ENCODE peak calls at places on chromosome 17, in five cellular contexts. One of them, this sample, is unnamed.

GRCh38 chr17:78142113-78142861 is 3.9 kb upstream of the C17orf99 start:
- DNase-seq in right lobe of liver: peak; percentile 48
- DNase-seq in psoas muscle: no peak
- DNase-seq in tibial artery: no peak
- DNase-seq in bronchial epithelial cell: peak; percentile 97
- DNase-seq in this sample: no peak

GRCh38 chr17:48558731-48559608 is 14.1 kb upstream of the HOXB2 start:
- DNase-seq in right lobe of liver: no peak
- DNase-seq in psoas muscle: no peak
- DNase-seq in bronchial epithelial cell: no peak
- DNase-seq in tibial artery: no peak
- DNase-seq in this sample: no peak

GRCh38 chr17:50495918-50496317 is 12.3 kb upstream of the MYCBPAP start:
- DNase-seq in psoas muscle: no peak
- DNase-seq in right lobe of liver: no peak
- DNase-seq in tibial artery: no peak
- DNase-seq in bronchial epithelial cell: no peak
- DNase-seq in this sample: no peak

GRCh38 chr17:49845210-49845782 is 2.6 kb downstream of the TAC4 start:
- DNase-seq in tibial artery: peak; percentile 41
- DNase-seq in bronchial epithelial cell: no peak
- DNase-seq in right lobe of liver: no peak
- DNase-seq in psoas muscle: peak; percentile 46
- DNase-seq in this sample: no peak

GRCh38 chr17:57889892-57890856 is 40.3 kb upstream of the MRPS23 start:
- DNase-seq in psoas muscle: peak; percentile 91
- DNase-seq in bronchial epithelial cell: peak; percentile 61
- DNase-seq in tibial artery: peak; percentile 87
- DNase-seq in right lobe of liver: peak; percentile 65
- DNase-seq in this sample: peak; percentile 89

GRCh38 chr17:6894206-6894528 is 62.6 kb upstream of the TEKT1 start:
- DNase-seq in tibial artery: no peak
- DNase-seq in psoas muscle: no peak
- DNase-seq in bronchial epithelial cell: peak; percentile 35
- DNase-seq in right lobe of liver: peak; percentile 42
- DNase-seq in this sample: no peak

GRCh38 chr17:58318065-58318481 is 10.5 kb downstream of the TSPOAP1 start:
- DNase-seq in right lobe of liver: peak; percentile 14
- DNase-seq in bronchial epithelial cell: no peak
- DNase-seq in tibial artery: no peak
- DNase-seq in psoas muscle: no peak
- DNase-seq in this sample: no peak

GRCh38 chr17:10699861-10700260 is 2.5 kb downstream of the ADPRM start:
- DNase-seq in bronchial epithelial cell: no peak
- DNase-seq in right lobe of liver: no peak
- DNase-seq in tibial artery: no peak
- DNase-seq in psoas muscle: no peak
- DNase-seq in this sample: no peak

GRCh38 chr17:30600062-30600829 is 123.0 kb downstream of the GOSR1 start:
- DNase-seq in psoas muscle: peak; percentile 84
- DNase-seq in tibial artery: peak; percentile 73
- DNase-seq in right lobe of liver: peak; percentile 88
- DNase-seq in bronchial epithelial cell: peak; percentile 61
- DNase-seq in this sample: peak; percentile 75

GRCh38 chr17:15185625-15185991 is 79.5 kb downstream of the PMP22 start:
- DNase-seq in bronchial epithelial cell: peak; percentile 27
- DNase-seq in tibial artery: peak; percentile 51
- DNase-seq in right lobe of liver: no peak
- DNase-seq in psoas muscle: peak; percentile 27
- DNase-seq in this sample: peak; percentile 65

GRCh38 chr17:75876938-75877751 is 1.2 kb downstream of the TRIM47 start:
- DNase-seq in tibial artery: peak; percentile 98
- DNase-seq in bronchial epithelial cell: peak; percentile 83
- DNase-seq in psoas muscle: peak; percentile 94
- DNase-seq in right lobe of liver: peak; percentile 92
- DNase-seq in this sample: peak; percentile 97

GRCh38 chr17:76987486-76987885 is 119.3 kb downstream of the MGAT5B start:
- DNase-seq in right lobe of liver: no peak
- DNase-seq in psoas muscle: no peak
- DNase-seq in bronchial epithelial cell: no peak
- DNase-seq in tibial artery: no peak
- DNase-seq in this sample: no peak

GRCh38 chr17:58487589-58488427 is at the start of gene HSF5:
- DNase-seq in right lobe of liver: peak; percentile 38
- DNase-seq in tibial artery: no peak
- DNase-seq in psoas muscle: peak; percentile 28
- DNase-seq in bronchial epithelial cell: no peak
- DNase-seq in this sample: no peak

GRCh38 chr17:70357196-70357595 is 187.9 kb downstream of the KCNJ2 start:
- DNase-seq in bronchial epithelial cell: no peak
- DNase-seq in psoas muscle: no peak
- DNase-seq in tibial artery: no peak
- DNase-seq in right lobe of liver: no peak
- DNase-seq in this sample: no peak

GRCh38 chr17:57109393-57110151 is 24.5 kb downstream of the AKAP1 start:
- DNase-seq in right lobe of liver: peak; percentile 69
- DNase-seq in psoas muscle: peak; percentile 59
- DNase-seq in bronchial epithelial cell: peak; percentile 40
- DNase-seq in tibial artery: no peak
- DNase-seq in this sample: no peak

GRCh38 chr17:46795379-46795952 is 23.0 kb downstream of the WNT3 start:
- DNase-seq in tibial artery: no peak
- DNase-seq in right lobe of liver: no peak
- DNase-seq in bronchial epithelial cell: no peak
- DNase-seq in psoas muscle: no peak
- DNase-seq in this sample: no peak

GRCh38 chr17:48139948-48140347 is 32.4 kb downstream of the SNX11 start:
- DNase-seq in tibial artery: no peak
- DNase-seq in psoas muscle: no peak
- DNase-seq in bronchial epithelial cell: no peak
- DNase-seq in right lobe of liver: no peak
- DNase-seq in this sample: no peak

GRCh38 chr17:58666858-58667267 is 25.0 kb downstream of the TEX14 start:
- DNase-seq in right lobe of liver: peak; percentile 80
- DNase-seq in tibial artery: peak; percentile 69
- DNase-seq in bronchial epithelial cell: peak; percentile 87
- DNase-seq in psoas muscle: peak; percentile 25
- DNase-seq in this sample: peak; percentile 84

GRCh38 chr17:8789743-8790142 is 9.4 kb downstream of the MFSD6L start:
- DNase-seq in psoas muscle: no peak
- DNase-seq in tibial artery: no peak
- DNase-seq in bronchial epithelial cell: no peak
- DNase-seq in right lobe of liver: no peak
- DNase-seq in this sample: no peak

GRCh38 chr17:72151565-72152391 is 31.0 kb downstream of the SOX9 start:
- DNase-seq in right lobe of liver: peak; percentile 81
- DNase-seq in bronchial epithelial cell: peak; percentile 44
- DNase-seq in tibial artery: no peak
- DNase-seq in psoas muscle: peak; percentile 19
- DNase-seq in this sample: peak; percentile 89

GRCh38 chr17:78107457-78107856 is 21.1 kb downstream of the TMC6 start:
- DNase-seq in right lobe of liver: no peak
- DNase-seq in tibial artery: no peak
- DNase-seq in psoas muscle: no peak
- DNase-seq in bronchial epithelial cell: peak; percentile 15
- DNase-seq in this sample: no peak

GRCh38 chr17:77456951-77457548 is 316.3 kb downstream of the SEC14L1 start:
- DNase-seq in right lobe of liver: no peak
- DNase-seq in bronchial epithelial cell: no peak
- DNase-seq in tibial artery: no peak
- DNase-seq in psoas muscle: no peak
- DNase-seq in this sample: no peak

GRCh38 chr17:73068322-73069153 is 23.9 kb downstream of the SLC39A11 start:
- DNase-seq in psoas muscle: no peak
- DNase-seq in right lobe of liver: no peak
- DNase-seq in bronchial epithelial cell: peak; percentile 84
- DNase-seq in tibial artery: no peak
- DNase-seq in this sample: no peak

GRCh38 chr17:7893226-7893880 is 4.8 kb downstream of the CHD3 start:
- DNase-seq in tibial artery: no peak
- DNase-seq in psoas muscle: no peak
- DNase-seq in bronchial epithelial cell: no peak
- DNase-seq in right lobe of liver: no peak
- DNase-seq in this sample: no peak

GRCh38 chr17:65433592-65433991 is 127.9 kb downstream of the AXIN2 start:
- DNase-seq in psoas muscle: no peak
- DNase-seq in bronchial epithelial cell: no peak
- DNase-seq in tibial artery: no peak
- DNase-seq in right lobe of liver: no peak
- DNase-seq in this sample: no peak

GRCh38 chr17:28725166-28725659 is 820 bp downstream of the TLCD1 start:
- DNase-seq in right lobe of liver: no peak
- DNase-seq in bronchial epithelial cell: peak; percentile 54
- DNase-seq in psoas muscle: no peak
- DNase-seq in tibial artery: no peak
- DNase-seq in this sample: no peak

GRCh38 chr17:3532859-3533142 is 24.8 kb downstream of the TRPV3 start:
- DNase-seq in bronchial epithelial cell: no peak
- DNase-seq in psoas muscle: no peak
- DNase-seq in right lobe of liver: no peak
- DNase-seq in tibial artery: no peak
- DNase-seq in this sample: no peak

GRCh38 chr17:3529817-3530741 is 27.5 kb downstream of the TRPV3 start:
- DNase-seq in bronchial epithelial cell: no peak
- DNase-seq in tibial artery: peak; percentile 54
- DNase-seq in right lobe of liver: no peak
- DNase-seq in psoas muscle: peak; percentile 79
- DNase-seq in this sample: peak; percentile 78

GRCh38 chr17:3533752-3534151 is 23.9 kb downstream of the TRPV3 start:
- DNase-seq in right lobe of liver: no peak
- DNase-seq in bronchial epithelial cell: no peak
- DNase-seq in psoas muscle: no peak
- DNase-seq in tibial artery: no peak
- DNase-seq in this sample: no peak

GRCh38 chr17:3531266-3532101 is 26.1 kb downstream of the TRPV3 start:
- DNase-seq in psoas muscle: no peak
- DNase-seq in right lobe of liver: no peak
- DNase-seq in tibial artery: no peak
- DNase-seq in bronchial epithelial cell: no peak
- DNase-seq in this sample: no peak

GRCh38 chr17:3532106-3532858 is 25.3 kb downstream of the TRPV3 start:
- DNase-seq in tibial artery: no peak
- DNase-seq in right lobe of liver: no peak
- DNase-seq in psoas muscle: no peak
- DNase-seq in bronchial epithelial cell: no peak
- DNase-seq in this sample: no peak
- TF ChIP-seq CTCF in tibial artery: no peak
- TF ChIP-seq CTCF in right lobe of liver: no peak
- TF ChIP-seq CTCF in psoas muscle: no peak
- TF ChIP-seq CTCF in bronchial epithelial cell: no peak
- TF ChIP-seq CTCF in this sample: no peak

GRCh38 chr17:55292094-55292493 is 27.3 kb downstream of the HLF start:
- DNase-seq in tibial artery: no peak
- DNase-seq in psoas muscle: no peak
- DNase-seq in bronchial epithelial cell: no peak
- DNase-seq in right lobe of liver: no peak
- DNase-seq in this sample: no peak

GRCh38 chr17:55288356-55289105 is 23.8 kb downstream of the HLF start:
- DNase-seq in tibial artery: no peak
- DNase-seq in bronchial epithelial cell: no peak
- DNase-seq in right lobe of liver: no peak
- DNase-seq in psoas muscle: no peak
- DNase-seq in this sample: no peak

GRCh38 chr17:55289106-55289446 is 24.3 kb downstream of the HLF start:
- DNase-seq in bronchial epithelial cell: no peak
- DNase-seq in tibial artery: no peak
- DNase-seq in right lobe of liver: no peak
- DNase-seq in psoas muscle: no peak
- DNase-seq in this sample: no peak

GRCh38 chr17:55289978-55290377 is 25.2 kb downstream of the HLF start:
- DNase-seq in right lobe of liver: no peak
- DNase-seq in bronchial epithelial cell: no peak
- DNase-seq in tibial artery: no peak
- DNase-seq in psoas muscle: no peak
- DNase-seq in this sample: no peak

DNA sequence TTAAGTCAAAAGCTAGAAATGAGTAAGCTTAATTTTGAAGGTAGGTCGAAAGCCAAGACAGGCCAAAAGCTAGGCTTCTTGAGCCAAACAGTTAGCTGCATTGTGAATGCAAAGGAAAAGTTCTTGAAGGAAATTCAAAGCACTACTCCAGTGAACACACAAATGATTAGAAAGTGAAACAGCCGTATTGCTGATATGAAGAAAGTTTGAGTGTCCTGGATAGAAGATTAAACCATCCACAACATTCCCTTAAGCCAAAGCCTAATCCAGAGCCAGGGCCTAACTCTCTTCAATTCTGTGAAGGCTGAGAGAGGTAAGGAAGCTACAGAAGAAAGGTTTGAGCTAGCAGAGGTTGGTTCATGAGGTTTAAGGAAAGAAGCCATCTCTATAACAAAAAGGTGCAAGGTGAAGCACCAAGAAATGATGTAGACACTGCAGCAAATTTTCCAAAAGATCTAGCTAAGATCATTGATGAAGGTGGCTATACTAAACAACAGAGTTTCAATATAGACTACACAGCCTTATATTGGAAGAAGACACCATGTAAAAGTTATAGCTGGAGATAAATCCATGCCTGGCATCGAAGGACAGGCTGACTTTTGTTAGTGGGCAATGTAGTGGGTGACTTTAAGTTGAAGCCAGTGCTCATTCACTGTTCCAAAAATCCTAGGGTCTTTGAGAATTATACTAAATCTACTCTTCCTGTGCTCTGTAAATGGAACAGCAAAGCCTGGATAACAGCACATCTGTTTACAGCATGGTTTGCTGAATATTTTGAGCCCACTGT is 26.2 kb downstream of the HLF start:
- DNase-seq in tibial artery: no peak
- DNase-seq in right lobe of liver: no peak
- DNase-seq in bronchial epithelial cell: no peak
- DNase-seq in psoas muscle: no peak
- DNase-seq in this sample: no peak
- H3K36me3 ChIP-seq in tibial artery: peaks cover 10% of the 10 kb centered on the region
- H3K36me3 ChIP-seq in right lobe of liver: no peaks in the 10 kb centered on the region
- H3K36me3 ChIP-seq in bronchial epithelial cell: no peaks in the 10 kb centered on the region
- H3K36me3 ChIP-seq in psoas muscle: no peaks in the 10 kb centered on the region
- H3K36me3 ChIP-seq in this sample: peaks cover 14% of the 10 kb centered on the region

GRCh38 chr17:40402668-40403067 is 15.0 kb downstream of the TOP2A start:
- DNase-seq in psoas muscle: no peak
- DNase-seq in tibial artery: no peak
- DNase-seq in bronchial epithelial cell: no peak
- DNase-seq in right lobe of liver: no peak
- DNase-seq in this sample: no peak
- TF ChIP-seq CTCF in psoas muscle: no peak
- TF ChIP-seq CTCF in tibial artery: no peak
- TF ChIP-seq CTCF in bronchial epithelial cell: no peak
- TF ChIP-seq CTCF in right lobe of liver: no peak
- TF ChIP-seq CTCF in this sample: no peak

GRCh38 chr17:1541367-1541904 is 21.2 kb downstream of the PITPNA start:
- DNase-seq in psoas muscle: no peak
- DNase-seq in bronchial epithelial cell: no peak
- DNase-seq in tibial artery: no peak
- DNase-seq in right lobe of liver: no peak
- DNase-seq in this sample: no peak
- H3K36me3 ChIP-seq in psoas muscle: peaks cover 97% of the 10 kb centered on the region
- H3K36me3 ChIP-seq in bronchial epithelial cell: peaks cover 33% of the 10 kb centered on the region
- H3K36me3 ChIP-seq in tibial artery: peaks cover 98% of the 10 kb centered on the region
- H3K36me3 ChIP-seq in right lobe of liver: peaks cover 4% of the 10 kb centered on the region
- H3K36me3 ChIP-seq in this sample: peaks cover 64% of the 10 kb centered on the region

GRCh38 chr17:42110301-42111264 is 1.9 kb downstream of the DHX58 start:
- DNase-seq in right lobe of liver: no peak
- DNase-seq in tibial artery: no peak
- DNase-seq in bronchial epithelial cell: no peak
- DNase-seq in psoas muscle: no peak
- DNase-seq in this sample: no peak
- TF ChIP-seq CTCF in right lobe of liver: no peak
- TF ChIP-seq CTCF in tibial artery: no peak
- TF ChIP-seq CTCF in bronchial epithelial cell: no peak
- TF ChIP-seq CTCF in psoas muscle: no peak
- TF ChIP-seq CTCF in this sample: no peak